ENCODE peak calls at places on chromosome 21, in four cellular contexts. A, X, K and E are unnamed samples.
A peak's percentile ranks its signal among the peaks of the same experiment; 100 is the strongest.

GRCh38 chr21:45176141-45176540 is 101.8 kb downstream of the ADARB1 start:
- DNase-seq in A (no peak), X (no peak), K (no peak), E (no peak)

GRCh38 chr21:39319251-39319756 is 5.9 kb upstream of the BRWD1 start:
- DNase-seq in A (no peak), X (peak; percentile 56), K (no peak), E (no peak)

GRCh38 chr21:16087523-16087922 is 357.7 kb downstream of the USP25 start:
- DNase-seq in A (no peak), X (no peak), K (no peak), E (no peak)

GRCh38 chr21:37647781-37648180 is 268.5 kb downstream of the KCNJ6 start:
- DNase-seq in A (no peak), X (no peak), K (no peak), E (peak; percentile 60)

GRCh38 chr21:18174370-18174769 is 70.3 kb upstream of the CHODL start:
- DNase-seq in A (no peak), X (no peak), K (no peak), E (no peak)

GRCh38 chr21:18369115-18369514 is 34.5 kb downstream of the TMPRSS15 start:
- DNase-seq in A (peak; percentile 54), X (no peak), K (no peak), E (no peak)

GRCh38 chr21:28237661-28238060 is 755.0 kb downstream of the LTN1 start:
- DNase-seq in A (no peak), X (no peak), K (no peak), E (no peak)

GRCh38 chr21:28758883-28759242 is 233.8 kb downstream of the LTN1 start:
- DNase-seq in A (no peak), X (no peak), K (no peak), E (no peak)

GRCh38 chr21:34602061-34602460 is 12.9 kb downstream of the RCAN1 start:
- DNase-seq in A (no peak), X (no peak), K (no peak), E (no peak)

GRCh38 chr21:44986471-44987291 is 46.9 kb downstream of the SLX9 start:
- DNase-seq in A (no peak), X (no peak), K (no peak), E (no peak)

GRCh38 chr21:34897828-34898227 is 151.3 kb downstream of the RUNX1 start:
- DNase-seq in A (no peak), X (no peak), K (no peak), E (no peak)

GRCh38 chr21:44950351-44950750 is 10.5 kb downstream of the SLX9 start:
- DNase-seq in A (no peak), X (no peak), K (no peak), E (no peak)

GRCh38 chr21:20647603-20648002 is 350.6 kb upstream of the NCAM2 start:
- DNase-seq in A (no peak), X (no peak), K (no peak), E (no peak)

GRCh38 chr21:33155457-33155856 is 74.3 kb upstream of the IFNAR2 start:
- DNase-seq in A (no peak), X (no peak), K (no peak), E (no peak)

GRCh38 chr21:36589352-36589971 is 109.5 kb upstream of the SIM2 start:
- DNase-seq in A (peak; percentile 65), X (peak; percentile 14), K (peak; percentile 14), E (no peak)

GRCh38 chr21:25586242-25586805 is 21.0 kb downstream of the MRPL39 start:
- DNase-seq in A (no peak), X (no peak), K (no peak), E (no peak)

GRCh38 chr21:15731243-15731613 is 1.4 kb downstream of the USP25 start:
- DNase-seq in A (no peak), X (no peak), K (no peak), E (no peak)

GRCh38 chr21:38359835-38360234 is 103.0 kb downstream of the KCNJ15 start:
- DNase-seq in A (no peak), X (no peak), K (no peak), E (no peak)

GRCh38 chr21:28781602-28782274 is 210.9 kb downstream of the LTN1 start:
- DNase-seq in A (peak; percentile 51), X (no peak), K (no peak), E (no peak)

DNA sequence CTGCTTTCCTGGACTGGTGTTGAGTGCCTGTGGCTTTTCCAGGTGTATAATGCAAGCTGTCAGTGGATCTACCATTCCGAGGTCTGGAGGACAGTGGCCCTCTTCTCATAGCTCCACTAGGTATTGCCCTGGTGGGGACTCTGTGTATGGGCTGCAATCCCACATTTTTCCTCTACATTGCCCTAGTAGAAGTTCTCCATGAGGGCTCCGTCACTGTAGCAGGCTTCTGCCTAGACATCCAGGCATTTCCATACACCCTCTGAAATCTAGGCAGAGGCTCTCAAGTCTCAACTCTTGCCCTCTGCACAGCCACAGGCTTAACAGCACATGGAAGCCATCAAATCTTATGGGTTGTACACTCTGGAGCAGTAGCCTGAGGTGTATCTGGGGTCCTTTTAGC is 107.6 kb downstream of the GRIK1 start:
- DNase-seq in A (no peak), X (no peak), K (no peak), E (no peak)
- H3K27ac ChIP-seq in A (no peak overlapping the region), X (no peak overlapping the region), K (no peak overlapping the region), E (no peak overlapping the region)

GRCh38 chr21:42749226-42749625 is 95.8 kb downstream of the PDE9A start:
- DNase-seq in A (no peak), X (no peak), K (no peak), E (no peak)

GRCh38 chr21:42748620-42749176 is 95.3 kb downstream of the PDE9A start:
- DNase-seq in A (no peak), X (no peak), K (no peak), E (no peak)

GRCh38 chr21:42746593-42747266 is 93.3 kb downstream of the PDE9A start:
- DNase-seq in A (no peak), X (peak; percentile 32), K (no peak), E (no peak)

GRCh38 chr21:42747267-42747701 is 93.9 kb downstream of the PDE9A start:
- DNase-seq in A (no peak), X (no peak), K (no peak), E (no peak)

GRCh38 chr21:42747746-42748351 is 94.4 kb downstream of the PDE9A start:
- DNase-seq in A (no peak), X (no peak), K (no peak), E (no peak)
- H3K27ac ChIP-seq in A (no peak overlapping the region), X (no peak overlapping the region), K (no peak overlapping the region), E (no peak overlapping the region)

DNA sequence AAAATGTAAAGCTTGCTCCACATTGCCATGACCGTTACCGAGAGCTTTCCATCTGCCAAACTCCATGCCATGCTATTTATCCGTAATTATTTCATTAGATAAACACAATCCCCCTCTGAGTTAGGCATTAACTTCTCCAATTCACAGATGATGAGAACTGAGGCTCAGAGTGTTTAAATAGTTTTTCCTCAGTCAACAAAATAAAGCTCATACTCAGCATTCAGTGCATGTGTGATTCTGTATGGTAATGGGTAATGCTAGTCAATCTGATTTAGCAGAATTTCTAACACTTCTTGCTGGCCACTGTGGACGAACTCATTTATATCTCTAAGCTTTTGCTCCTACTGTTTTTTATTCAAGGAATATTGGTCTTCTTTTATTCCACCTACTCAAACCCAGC is 17.3 kb downstream of the SAMSN1 start:
- DNase-seq in A (no peak), X (no peak), K (no peak), E (no peak)
- H3K27ac ChIP-seq in A (no peak overlapping the region), X (no peak overlapping the region), K (no peak overlapping the region), E (no peak overlapping the region)

DNA sequence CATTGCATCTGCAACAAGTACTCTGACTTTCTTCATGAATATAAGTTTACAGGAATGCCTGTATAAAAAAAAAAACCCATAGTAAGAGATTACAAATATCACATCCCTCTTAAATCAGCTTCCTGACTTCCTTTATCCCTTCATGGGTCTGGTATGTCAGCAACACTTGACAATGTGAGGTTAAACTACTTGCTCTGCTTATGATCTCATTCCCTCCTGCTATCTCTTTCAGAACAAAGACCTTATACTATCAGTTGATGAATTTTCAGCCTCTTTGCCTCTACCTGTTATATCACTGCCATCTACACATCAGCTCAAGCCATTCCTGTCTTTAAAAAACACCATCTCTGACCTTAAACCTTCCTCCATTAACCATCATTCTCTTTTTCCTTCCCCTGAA is 130.9 kb upstream of the SAMSN1 start:
- DNase-seq in A (no peak), X (no peak), K (no peak), E (no peak)
- H3K27ac ChIP-seq in A (no peak overlapping the region), X (no peak overlapping the region), K (no peak overlapping the region), E (no peak overlapping the region)

GRCh38 chr21:43734131-43734634 is 15.3 kb downstream of the PDXK start:
- DNase-seq in A (no peak), X (no peak), K (no peak), E (no peak)
- H3K27ac ChIP-seq in A (no peak overlapping the region), X (no peak overlapping the region), K (no peak overlapping the region), E (peak overlapping the region; percentile 46)